ENCODE peak calls at places on chromosome 18, in eight cellular contexts. One of them, this sample, is unnamed.

GRCh38 chr18:72867721-72868665 is at the start of gene NETO1:
- DNase-seq in activated T-helper 1 cell treated with anti-CD3 and anti-CD28 coated beads, Interleukin-2, amount 50 U/mL, for 16 hours: no peak
- DNase-seq in RPMI7951: no peak
- DNase-seq in activated CD4-positive, CD25-positive, alpha-beta regulatory T cell: no peak
- DNase-seq in transverse colon: no peak
- DNase-seq in AG08396: peak; percentile 30
- DNase-seq in effector memory CD4-positive, alpha-beta T cell: no peak
- DNase-seq in fibroblast of the aortic adventitia: no peak
- DNase-seq in this sample: no peak

GRCh38 chr18:34821669-34822210 is 111.6 kb downstream of the DTNA start:
- DNase-seq in activated T-helper 1 cell treated with anti-CD3 and anti-CD28 coated beads, Interleukin-2, amount 50 U/mL, for 16 hours: no peak
- DNase-seq in RPMI7951: no peak
- DNase-seq in activated CD4-positive, CD25-positive, alpha-beta regulatory T cell: no peak
- DNase-seq in transverse colon: no peak
- DNase-seq in AG08396: peak; percentile 39
- DNase-seq in effector memory CD4-positive, alpha-beta T cell: no peak
- DNase-seq in fibroblast of the aortic adventitia: no peak
- DNase-seq in this sample: no peak

GRCh38 chr18:13390196-13390595 is 171.6 kb downstream of the LDLRAD4 start:
- DNase-seq in activated T-helper 1 cell treated with anti-CD3 and anti-CD28 coated beads, Interleukin-2, amount 50 U/mL, for 16 hours: no peak
- DNase-seq in RPMI7951: no peak
- DNase-seq in activated CD4-positive, CD25-positive, alpha-beta regulatory T cell: no peak
- DNase-seq in transverse colon: no peak
- DNase-seq in AG08396: no peak
- DNase-seq in effector memory CD4-positive, alpha-beta T cell: no peak
- DNase-seq in fibroblast of the aortic adventitia: no peak
- DNase-seq in this sample: no peak

GRCh38 chr18:57267368-57267767 is 85.0 kb upstream of the ST8SIA3 start:
- DNase-seq in activated T-helper 1 cell treated with anti-CD3 and anti-CD28 coated beads, Interleukin-2, amount 50 U/mL, for 16 hours: no peak
- DNase-seq in RPMI7951: no peak
- DNase-seq in activated CD4-positive, CD25-positive, alpha-beta regulatory T cell: no peak
- DNase-seq in transverse colon: no peak
- DNase-seq in AG08396: no peak
- DNase-seq in effector memory CD4-positive, alpha-beta T cell: no peak
- DNase-seq in fibroblast of the aortic adventitia: no peak
- DNase-seq in this sample: no peak

GRCh38 chr18:28065031-28065792 is 111.7 kb downstream of the CDH2 start:
- DNase-seq in activated T-helper 1 cell treated with anti-CD3 and anti-CD28 coated beads, Interleukin-2, amount 50 U/mL, for 16 hours: no peak
- DNase-seq in RPMI7951: peak; percentile 83
- DNase-seq in activated CD4-positive, CD25-positive, alpha-beta regulatory T cell: no peak
- DNase-seq in transverse colon: no peak
- DNase-seq in AG08396: peak; percentile 35
- DNase-seq in effector memory CD4-positive, alpha-beta T cell: no peak
- DNase-seq in fibroblast of the aortic adventitia: peak; percentile 95
- DNase-seq in this sample: no peak

GRCh38 chr18:62944454-62944853 is 229.1 kb downstream of the PHLPP1 start:
- DNase-seq in activated T-helper 1 cell treated with anti-CD3 and anti-CD28 coated beads, Interleukin-2, amount 50 U/mL, for 16 hours: no peak
- DNase-seq in RPMI7951: no peak
- DNase-seq in activated CD4-positive, CD25-positive, alpha-beta regulatory T cell: no peak
- DNase-seq in transverse colon: no peak
- DNase-seq in AG08396: no peak
- DNase-seq in effector memory CD4-positive, alpha-beta T cell: no peak
- DNase-seq in fibroblast of the aortic adventitia: peak; percentile 48
- DNase-seq in this sample: no peak

GRCh38 chr18:60493066-60493465 is 120.5 kb upstream of the MC4R start:
- DNase-seq in activated T-helper 1 cell treated with anti-CD3 and anti-CD28 coated beads, Interleukin-2, amount 50 U/mL, for 16 hours: no peak
- DNase-seq in RPMI7951: no peak
- DNase-seq in activated CD4-positive, CD25-positive, alpha-beta regulatory T cell: no peak
- DNase-seq in transverse colon: no peak
- DNase-seq in AG08396: no peak
- DNase-seq in effector memory CD4-positive, alpha-beta T cell: no peak
- DNase-seq in fibroblast of the aortic adventitia: no peak
- DNase-seq in this sample: no peak

GRCh38 chr18:47909484-47909883 is 21.0 kb downstream of the SMAD2 start:
- DNase-seq in activated T-helper 1 cell treated with anti-CD3 and anti-CD28 coated beads, Interleukin-2, amount 50 U/mL, for 16 hours: no peak
- DNase-seq in RPMI7951: no peak
- DNase-seq in activated CD4-positive, CD25-positive, alpha-beta regulatory T cell: no peak
- DNase-seq in transverse colon: no peak
- DNase-seq in AG08396: no peak
- DNase-seq in effector memory CD4-positive, alpha-beta T cell: no peak
- DNase-seq in fibroblast of the aortic adventitia: no peak
- DNase-seq in this sample: no peak

GRCh38 chr18:67261931-67262552 is 254.5 kb downstream of the DSEL start:
- DNase-seq in activated T-helper 1 cell treated with anti-CD3 and anti-CD28 coated beads, Interleukin-2, amount 50 U/mL, for 16 hours: no peak
- DNase-seq in RPMI7951: no peak
- DNase-seq in activated CD4-positive, CD25-positive, alpha-beta regulatory T cell: no peak
- DNase-seq in transverse colon: no peak
- DNase-seq in AG08396: no peak
- DNase-seq in effector memory CD4-positive, alpha-beta T cell: no peak
- DNase-seq in fibroblast of the aortic adventitia: no peak
- DNase-seq in this sample: no peak